ENCODE peak calls at places on chromosome 10, in seven cellular contexts. B, R, Q, D, I, Y and X are unnamed samples.

GRCh38 chr10:98399784-98400183 is 15.2 kb downstream of the PYROXD2 start:
- DNase-seq in D (no peak), B (no peak), I (no peak), Q (no peak), R (no peak), Y (no peak), X (no peak)

GRCh38 chr10:63120554-63120953 is 12.6 kb upstream of the NRBF2 start:
- DNase-seq in R (no peak), B (no peak), I (no peak), D (no peak), Q (no peak), Y (no peak), X (no peak)

GRCh38 chr10:120824864-120825263 is 26.3 kb upstream of the WDR11 start:
- DNase-seq in D (no peak), I (no peak), R (no peak), Y (no peak), B (no peak), Q (peak; percentile 4), X (peak; percentile 12)

GRCh38 chr10:6409982-6410694 is 169.9 kb downstream of the PRKCQ start:
- DNase-seq in Y (peak; percentile 34), I (no peak), Q (peak; percentile 32), D (no peak), R (no peak), B (no peak), X (peak; percentile 55)

GRCh38 chr10:33066558-33067236 is 108.7 kb upstream of the ITGB1 start:
- DNase-seq in R (no peak), D (no peak), I (no peak), Q (no peak), Y (no peak), B (no peak), X (no peak)

GRCh38 chr10:13784067-13784466 is 197.3 kb downstream of the PRPF18 start:
- DNase-seq in Y (no peak), D (no peak), Q (peak; percentile 70), B (no peak), I (no peak), R (no peak), X (no peak)

GRCh38 chr10:117294039-117294438 is 53.1 kb downstream of the SLC18A2 start:
- DNase-seq in Q (no peak), Y (no peak), R (no peak), I (no peak), B (no peak), D (no peak), X (no peak)

GRCh38 chr10:49759787-49760551 is 2.2 kb downstream of the OGDHL start:
- DNase-seq in I (no peak), B (no peak), D (no peak), Y (no peak), R (peak; percentile 68), Q (no peak), X (no peak)

GRCh38 chr10:30233186-30233958 is 115.7 kb downstream of the MTPAP start:
- DNase-seq in B (no peak), Q (no peak), R (no peak), D (no peak), I (no peak), Y (no peak), X (no peak)

GRCh38 chr10:122112625-122113160 is 123.7 kb downstream of the TACC2 start:
- DNase-seq in B (peak; percentile 84), I (no peak), Y (peak; percentile 92), Q (peak; percentile 97), D (no peak), R (peak; percentile 78), X (no peak)

GRCh38 chr10:48671914-48672595 is 12.6 kb upstream of the WDFY4 start:
- DNase-seq in B (no peak), D (no peak), I (no peak), R (peak; percentile 89), Q (no peak), Y (no peak), X (no peak)

GRCh38 chr10:77692782-77693181 is 55.2 kb upstream of the KCNMA1 start:
- DNase-seq in R (no peak), Q (no peak), I (no peak), B (no peak), D (no peak), Y (no peak), X (no peak)

GRCh38 chr10:15223174-15223573 is 54.7 kb upstream of the NMT2 start:
- DNase-seq in B (no peak), Q (peak; percentile 77), I (no peak), Y (no peak), D (no peak), R (no peak), X (no peak)

GRCh38 chr10:53387546-53387945 is 615.0 kb upstream of the MBL2 start:
- DNase-seq in I (no peak), Q (no peak), B (no peak), D (no peak), R (no peak), Y (no peak), X (no peak)

GRCh38 chr10:83083866-83084265 is 1055.4 kb upstream of the GHITM start:
- DNase-seq in I (no peak), B (no peak), Q (no peak), Y (no peak), D (no peak), R (no peak), X (no peak)

GRCh38 chr10:132610071-132610701 is 72.6 kb downstream of the INPP5A start:
- DNase-seq in Y (no peak), B (peak; percentile 45), I (no peak), Q (no peak), R (peak; percentile 48), D (no peak), X (no peak)